ENCODE peak calls at places on chromosomes 12 and 14, in five cellular contexts. Y is NCI-H1105, N is hippocampal formation, H is AG08395, U is kidney. V is an unnamed sample.

GRCh38 chr12:57340104-57340503 is 89.1 kb upstream of the STAC3 start:
- DNase-seq in Y (no peak), N (peak), H (peak), U (no peak), V (no peak)

GRCh38 chr12:75774309-75775052 is 257.1 kb downstream of the PHLDA1 start:
- DNase-seq in Y (no peak), N (no peak), H (no peak), U (no peak), V (no peak)

GRCh38 chr12:82519508-82519907 is 161.2 kb downstream of the METTL25 start:
- DNase-seq in Y (no peak), N (no peak), H (no peak), U (no peak), V (no peak)

GRCh38 chr14:104974665-104975390 is 3.3 kb downstream of the AHNAK2 start:
- DNase-seq in Y (no peak), N (no peak), H (no peak), U (peak), V (no peak)

GRCh38 chr12:122508163-122508562 is 7.4 kb upstream of the ZCCHC8 start:
- DNase-seq in Y (no peak), N (no peak), H (no peak), U (no peak), V (no peak)

GRCh38 chr14:43410631-43411030 is 1096.5 kb downstream of the FSCB start:
- DNase-seq in Y (no peak), N (no peak), H (no peak), U (no peak), V (no peak)

GRCh38 chr14:59123975-59124374 is 64.5 kb upstream of the DAAM1 start:
- DNase-seq in Y (no peak), N (no peak), H (peak), U (no peak), V (no peak)

GRCh38 chr12:10363665-10363921 is 26.2 kb downstream of the KLRK1 start:
- DNase-seq in Y (no peak), N (no peak), H (no peak), U (no peak), V (no peak)

GRCh38 chr14:33986804-33987203 is 35.9 kb upstream of the EGLN3 start:
- DNase-seq in Y (no peak), N (no peak), H (peak), U (no peak), V (no peak)

GRCh38 chr12:68617160-68617926 is 6.6 kb downstream of the RAP1B start:
- DNase-seq in Y (no peak), N (no peak), H (peak), U (no peak), V (no peak)

GRCh38 chr12:96578526-96579125 is 89.2 kb downstream of the CFAP54 start:
- DNase-seq in Y (peak), N (no peak), H (peak), U (no peak), V (peak)

GRCh38 chr14:41609704-41610183 is 3.1 kb downstream of the LRFN5 start:
- DNase-seq in Y (peak), N (peak), H (no peak), U (peak), V (no peak)

GRCh38 chr12:54419088-54419887 is at the start of gene ITGA5:
- DNase-seq in Y (no peak), N (no peak), H (peak), U (peak), V (no peak)

GRCh38 chr14:100443643-100444042 is 120.5 kb downstream of the SLC25A47 start:
- DNase-seq in Y (no peak), N (no peak), H (peak), U (no peak), V (no peak)

GRCh38 chr12:121578230-121579189 is 2.3 kb downstream of the KDM2B start:
- DNase-seq in Y (no peak), N (peak), H (peak), U (peak), V (no peak)

GRCh38 chr14:49876563-49877127 is 16.2 kb upstream of the ARF6 start:
- DNase-seq in Y (no peak), N (no peak), H (no peak), U (no peak), V (no peak)

GRCh38 chr14:65940056-65940735 is 527.7 kb downstream of the FUT8 start:
- DNase-seq in Y (peak), N (no peak), H (no peak), U (no peak), V (no peak)

GRCh38 chr14:91249841-91250616 is 5.5 kb upstream of the GPR68 start:
- DNase-seq in Y (peak), N (no peak), H (no peak), U (no peak), V (peak)

GRCh38 chr14:91980157-91980556 is 32.7 kb upstream of the FBLN5 start:
- DNase-seq in Y (no peak), N (no peak), H (peak), U (no peak), V (peak)

GRCh38 chr14:75001261-75001660 is 1.5 kb upstream of the EIF2B2 start:
- DNase-seq in Y (no peak), N (no peak), H (no peak), U (no peak), V (no peak)

GRCh38 chr12:121579190-121579791 is 1.5 kb downstream of the KDM2B start:
- DNase-seq in Y (peak), N (peak), H (no peak), U (peak), V (no peak)